ENCODE peak calls at places on chromosomes 4 and X, in seven cellular contexts. B is HCT116, J is bronchial epithelial cell, A is HFF-Myc, V is fibroblast of pulmonary artery, R is left ventricle myocardium inferior, Y is tibial nerve. S is an unnamed sample.

GRCh38 chr4:19005211-19005610 is 983.7 kb upstream of the LCORL start:
- DNase-seq in B (no peak), J (no peak), A (no peak), V (peak), R (no peak), Y (no peak), S (no peak)

GRCh38 chrX:24676403-24677024 is 17.2 kb upstream of the POLA1 start:
- DNase-seq in B (no peak), J (peak), A (no peak), V (peak), R (no peak), Y (no peak), S (peak)

GRCh38 chr4:70703695-70704332 is 15.5 kb downstream of the UTP3 start:
- DNase-seq in B (no peak), J (peak), A (no peak), V (peak), R (no peak), Y (no peak), S (peak)

GRCh38 chr4:153535735-153536494 is 69.8 kb downstream of the TMEM131L start:
- DNase-seq in B (no peak), J (no peak), A (peak), V (peak), R (no peak), Y (no peak), S (no peak)

GRCh38 chr4:108337923-108338322 is 169.2 kb upstream of the LEF1 start:
- DNase-seq in B (no peak), J (no peak), A (no peak), V (no peak), R (no peak), Y (no peak), S (no peak)

GRCh38 chr4:21507439-21507838 is 441.1 kb downstream of the KCNIP4 start:
- DNase-seq in B (no peak), J (peak), A (no peak), V (peak), R (no peak), Y (no peak), S (peak)

GRCh38 chr4:21775703-21776102 is 172.9 kb downstream of the KCNIP4 start:
- DNase-seq in B (no peak), J (no peak), A (no peak), V (no peak), R (no peak), Y (no peak), S (no peak)

GRCh38 chrX:11786862-11787261 is 28.8 kb downstream of the MSL3 start:
- DNase-seq in B (no peak), J (peak), A (no peak), V (peak), R (no peak), Y (no peak), S (peak)

GRCh38 chr4:20832821-20833220 is 132.6 kb downstream of the PACRGL start:
- DNase-seq in B (no peak), J (peak), A (no peak), V (peak), R (no peak), Y (no peak), S (peak)

GRCh38 chr4:113146876-113147358 is 97.5 kb downstream of the ANK2 start:
- DNase-seq in B (no peak), J (no peak), A (no peak), V (no peak), R (no peak), Y (no peak), S (no peak)

GRCh38 chr4:7414046-7414445 is 20.7 kb downstream of the PSAPL1 start:
- DNase-seq in B (no peak), J (no peak), A (no peak), V (no peak), R (peak), Y (no peak), S (no peak)

GRCh38 chr4:141027421-141027820 is 105.8 kb downstream of the RNF150 start:
- DNase-seq in B (no peak), J (peak), A (no peak), V (no peak), R (no peak), Y (no peak), S (peak)

GRCh38 chrX:48649109-48649508 is 34.5 kb upstream of the WAS start:
- DNase-seq in B (no peak), J (peak), A (no peak), V (no peak), R (no peak), Y (no peak), S (peak)

GRCh38 chr4:88439161-88439760 is 17.7 kb upstream of the HERC5 start:
- DNase-seq in B (no peak), J (peak), A (no peak), V (no peak), R (no peak), Y (no peak), S (peak)
- H3K4me3 ChIP-seq in B (no peak), J (no peak), A (no peak), V (no peak), R (no peak), Y (no peak), S (no peak)

GRCh38 chr4:3136454-3136853 is 62.0 kb downstream of the HTT start:
- DNase-seq in B (no peak), J (no peak), A (no peak), V (peak), R (no peak), Y (no peak), S (no peak)
- TF ChIP-seq CTCF in B (peak), J (no peak), A (no peak), V (peak), R (peak), Y (peak), S (no peak)

GRCh38 chr4:39346856-39347519 is 19.2 kb downstream of the RFC1 start:
- DNase-seq in B (no peak), J (no peak), A (no peak), V (no peak), R (no peak), Y (no peak), S (no peak)
- H3K4me3 ChIP-seq in B (no peak), J (no peak), A (no peak), V (no peak), R (no peak), Y (no peak), S (no peak)

DNA sequence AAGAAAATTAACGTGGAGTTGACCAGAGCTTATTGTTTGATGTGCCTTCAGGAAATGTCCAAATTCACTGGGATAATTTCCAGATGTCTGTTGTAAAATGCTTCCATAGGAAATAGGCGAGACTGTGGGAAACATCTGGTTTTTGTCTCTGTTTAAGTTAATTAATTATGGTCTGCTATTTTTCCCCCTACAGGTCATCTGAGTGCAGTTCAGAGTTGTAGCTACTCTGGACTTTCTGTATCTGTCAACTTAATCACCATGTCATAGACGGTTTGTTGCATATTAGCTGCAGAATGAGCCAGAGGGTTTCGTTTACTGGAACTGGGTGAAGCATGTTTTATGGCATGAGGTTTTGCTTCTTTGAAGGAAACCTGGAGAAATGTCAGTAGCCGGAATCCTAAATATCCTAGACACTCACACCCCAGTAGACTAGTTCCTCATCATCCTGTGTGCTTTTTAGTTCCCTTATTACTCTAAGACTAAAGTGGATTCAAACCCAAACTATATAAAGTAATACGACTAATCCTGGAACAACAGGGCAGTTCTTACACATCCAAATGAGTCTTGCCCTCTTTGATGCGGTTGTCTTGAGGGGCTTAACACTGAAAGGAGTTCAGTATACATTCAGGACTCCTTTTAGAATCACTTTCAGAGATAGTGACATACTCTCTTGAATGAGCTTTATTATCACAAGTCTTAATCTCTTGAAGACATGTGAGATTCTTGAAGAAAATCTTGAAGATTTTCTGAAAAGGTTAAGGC is 62.5 kb downstream of the PPEF1 start:
- DNase-seq in B (no peak), J (no peak), A (no peak), V (peak), R (no peak), Y (no peak), S (no peak)
- TF ChIP-seq CTCF in B (no peak), J (no peak), A (no peak), V (peak), R (peak), Y (no peak), S (no peak)

GRCh38 chrX:15738686-15739016 is 581 bp downstream of the CA5B start:
- DNase-seq in B (no peak), J (no peak), A (no peak), V (no peak), R (no peak), Y (no peak), S (peak)

GRCh38 chrX:15737957-15738685 is at the start of gene CA5B:
- DNase-seq in B (peak), J (peak), A (peak), V (peak), R (peak), Y (peak), S (peak)

GRCh38 chrX:15739886-15740285 is 1.8 kb downstream of the CA5B start:
- DNase-seq in B (no peak), J (no peak), A (no peak), V (peak), R (no peak), Y (no peak), S (peak)

GRCh38 chrX:15737188-15737956 is 698 bp upstream of the CA5B start:
- DNase-seq in B (no peak), J (peak), A (no peak), V (no peak), R (no peak), Y (no peak), S (peak)
- H3K4me3 ChIP-seq in B (peak), J (peak), A (peak), V (peak), R (peak), Y (peak), S (peak)